ENCODE peak calls at places on chromosomes 1 and 21, in ten cellular contexts. C, U, A, Q, F, V, D, I, K and H are unnamed samples.

GRCh38 chr1:55632058-55632457 is 416.9 kb upstream of the USP24 start:
- DNase-seq in C (no peak), U (no peak), A (no peak), Q (no peak), F (no peak), V (no peak), D (no peak), I (peak), K (no peak), H (no peak)

GRCh38 chr1:60535713-60536112 is 462.1 kb upstream of the C1orf87 start:
- DNase-seq in C (no peak), U (no peak), A (no peak), Q (no peak), F (no peak), V (no peak), D (no peak), I (no peak), K (no peak), H (no peak)

GRCh38 chr1:198158766-198159589 is 2.2 kb downstream of the NEK7 start:
- DNase-seq in C (peak), U (peak), A (peak), Q (peak), F (peak), V (peak), D (peak), I (peak), K (peak), H (peak)

GRCh38 chr21:41656946-41657525 is 109.8 kb downstream of the RIPK4 start:
- DNase-seq in C (no peak), U (no peak), A (no peak), Q (no peak), F (no peak), V (no peak), D (no peak), I (no peak), K (peak), H (no peak)

GRCh38 chr1:216894499-216894898 is 171.3 kb upstream of the ESRRG start:
- DNase-seq in C (no peak), U (peak), A (no peak), Q (no peak), F (no peak), V (no peak), D (no peak), I (no peak), K (peak), H (no peak)

GRCh38 chr1:4129693-4130092 is 229.6 kb upstream of the C1orf174 start:
- DNase-seq in C (no peak), U (no peak), A (no peak), Q (no peak), F (no peak), V (no peak), D (no peak), I (no peak), K (no peak), H (no peak)

GRCh38 chr21:42063206-42063577 is 7.9 kb upstream of the UMODL1 start:
- DNase-seq in C (no peak), U (peak), A (peak), Q (peak), F (peak), V (peak), D (no peak), I (no peak), K (no peak), H (peak)

GRCh38 chr1:109740615-109741373 is at the start of gene GSTM3:
- DNase-seq in C (no peak), U (no peak), A (no peak), Q (no peak), F (no peak), V (no peak), D (peak), I (no peak), K (no peak), H (no peak)

GRCh38 chr1:12584900-12585525 is 33.0 kb downstream of the DHRS3 start:
- DNase-seq in C (no peak), U (no peak), A (no peak), Q (no peak), F (no peak), V (no peak), D (no peak), I (no peak), K (no peak), H (no peak)